ENCODE peak calls at places on chromosomes 16 and 17, in ten cellular contexts. M is body of pancreas, P is neural crest cell, Z is heart right ventricle, C is AG10803, S is tibial nerve, U is cardiac fibroblast, D is progenitor cell of endocrine pancreas, A is endothelial cell, Q is B cell. X is an unnamed sample.

GRCh38 chr17:10271004-10271620 is 72.7 kb upstream of the GAS7 start:
- DNase-seq in M (no peak), P (no peak), Z (no peak), C (peak), S (no peak), U (peak), D (no peak), A (no peak), Q (no peak), X (no peak)

GRCh38 chr17:83182620-83183063 is 103.2 kb downstream of the METRNL start:
- DNase-seq in M (no peak), P (no peak), Z (no peak), C (no peak), S (peak), U (no peak), D (no peak), A (no peak), Q (no peak), X (peak)

GRCh38 chr17:17840751-17841591 is 4.2 kb upstream of the SREBF1 start:
- DNase-seq in M (no peak), P (no peak), Z (no peak), C (peak), S (no peak), U (peak), D (no peak), A (peak), Q (no peak), X (no peak)

GRCh38 chr16:16096161-16096857 is 127.0 kb downstream of the ABCC6 start:
- DNase-seq in M (peak), P (no peak), Z (no peak), C (peak), S (no peak), U (peak), D (no peak), A (no peak), Q (no peak), X (no peak)

GRCh38 chr17:13702266-13702665 is 100.5 kb upstream of the HS3ST3A1 start:
- DNase-seq in M (no peak), P (no peak), Z (no peak), C (peak), S (no peak), U (peak), D (no peak), A (no peak), Q (no peak), X (no peak)

GRCh38 chr16:12793120-12793889 is 10.4 kb downstream of the CPPED1 start:
- DNase-seq in M (no peak), P (no peak), Z (no peak), C (no peak), S (no peak), U (no peak), D (no peak), A (no peak), Q (no peak), X (no peak)

GRCh38 chr16:85196976-85197375 is 84.7 kb upstream of the CIBAR2 start:
- DNase-seq in M (no peak), P (no peak), Z (no peak), C (no peak), S (no peak), U (no peak), D (no peak), A (no peak), Q (no peak), X (no peak)

GRCh38 chr16:26688699-26689098 is 378.0 kb upstream of the C16orf82 start:
- DNase-seq in M (no peak), P (no peak), Z (no peak), C (no peak), S (no peak), U (no peak), D (no peak), A (no peak), Q (no peak), X (no peak)

GRCh38 chr17:40707720-40708119 is 4.2 kb upstream of the KRT24 start:
- DNase-seq in M (peak), P (no peak), Z (peak), C (no peak), S (peak), U (peak), D (no peak), A (peak), Q (no peak), X (no peak)

GRCh38 chr17:37179893-37180292 is 195.9 kb upstream of the C17orf78 start:
- DNase-seq in M (no peak), P (no peak), Z (no peak), C (peak), S (no peak), U (peak), D (no peak), A (no peak), Q (no peak), X (no peak)

GRCh38 chr16:54522596-54522995 is 236.0 kb upstream of the IRX3 start:
- DNase-seq in M (no peak), P (no peak), Z (peak), C (no peak), S (no peak), U (peak), D (no peak), A (no peak), Q (no peak), X (no peak)

GRCh38 chr17:57980522-57980921 is 7.5 kb downstream of the VEZF1 start:
- DNase-seq in M (no peak), P (no peak), Z (no peak), C (no peak), S (no peak), U (no peak), D (no peak), A (no peak), Q (no peak), X (no peak)

GRCh38 chr16:87762620-87763019 is 3.2 kb downstream of the KLHDC4 start:
- DNase-seq in M (no peak), P (no peak), Z (no peak), C (no peak), S (no peak), U (no peak), D (no peak), A (no peak), Q (no peak), X (no peak)

GRCh38 chr16:85454171-85454883 is 158.8 kb upstream of the GSE1 start:
- DNase-seq in M (no peak), P (no peak), Z (no peak), C (no peak), S (no peak), U (no peak), D (no peak), A (no peak), Q (no peak), X (no peak)

GRCh38 chr17:62059394-62059793 is 5.7 kb downstream of the MED13 start:
- DNase-seq in M (no peak), P (no peak), Z (no peak), C (no peak), S (no peak), U (no peak), D (no peak), A (no peak), Q (no peak), X (no peak)

GRCh38 chr16:9362050-9362449 is 270.6 kb downstream of the HAPSTR1 start:
- DNase-seq in M (no peak), P (no peak), Z (no peak), C (no peak), S (no peak), U (no peak), D (no peak), A (no peak), Q (no peak), X (no peak)

GRCh38 chr16:56851671-56852400 is 13.2 kb upstream of the SLC12A3 start:
- DNase-seq in M (no peak), P (no peak), Z (no peak), C (peak), S (no peak), U (peak), D (no peak), A (no peak), Q (no peak), X (no peak)
- TF ChIP-seq CTCF in M (peak), P (peak), Z (no peak), C (peak), S (no peak), U (peak), D (peak), A (peak), Q (no peak), X (no peak)

GRCh38 chr16:80527297-80527696 is 13.5 kb upstream of the DYNLRB2 start:
- DNase-seq in M (no peak), P (no peak), Z (no peak), C (peak), S (no peak), U (peak), D (peak), A (peak), Q (no peak), X (no peak)
- TF ChIP-seq CTCF in M (no peak), P (peak), Z (no peak), C (peak), S (no peak), U (peak), D (peak), A (peak), Q (no peak), X (peak)

GRCh38 chr17:81711814-81712467 is at the start of gene SLC25A10:
- DNase-seq in M (peak), P (peak), Z (peak), C (peak), S (peak), U (peak), D (peak), A (peak), Q (peak), X (peak)

GRCh38 chr17:81710514-81711308 is 1.4 kb upstream of the SLC25A10 start:
- DNase-seq in M (peak), P (no peak), Z (no peak), C (peak), S (no peak), U (peak), D (no peak), A (no peak), Q (no peak), X (no peak)

GRCh38 chr17:81713004-81713555 is 996 bp downstream of the SLC25A10 start:
- DNase-seq in M (peak), P (peak), Z (no peak), C (no peak), S (no peak), U (no peak), D (no peak), A (no peak), Q (no peak), X (no peak)

GRCh38 chr17:81713556-81714411 is 1.7 kb downstream of the SLC25A10 start:
- DNase-seq in M (peak), P (peak), Z (no peak), C (no peak), S (no peak), U (no peak), D (no peak), A (no peak), Q (no peak), X (no peak)

DNA sequence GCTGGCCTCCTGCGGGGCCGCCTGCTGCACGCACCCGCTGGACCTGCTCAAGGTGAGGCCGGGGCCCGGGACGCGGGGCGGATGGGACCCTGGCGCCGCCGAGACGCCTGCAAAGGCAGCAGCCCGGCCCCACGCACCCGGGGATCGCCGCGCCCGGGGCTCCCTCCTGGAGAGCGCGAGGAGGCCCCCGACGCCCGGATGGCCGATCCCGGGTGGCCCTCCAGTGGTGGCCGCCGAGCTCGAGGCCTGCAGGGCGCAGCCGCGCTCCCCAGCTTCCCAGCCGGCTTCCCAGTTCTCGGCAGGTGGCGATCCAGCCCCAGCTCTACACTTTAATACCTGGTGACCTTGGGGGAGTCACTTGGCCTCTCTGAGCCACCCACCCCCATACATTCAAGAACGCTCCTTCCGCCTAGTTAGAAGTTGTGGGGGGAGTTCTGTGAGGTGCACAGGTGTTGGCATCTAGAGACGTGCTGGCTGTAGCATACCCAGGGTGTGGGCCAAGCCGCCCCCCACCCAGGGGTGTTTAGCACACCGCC is 452 bp downstream of the SLC25A10 start:
- DNase-seq in M (peak), P (peak), Z (no peak), C (peak), S (no peak), U (peak), D (peak), A (peak), Q (no peak), X (no peak)
- TF ChIP-seq CTCF in M (peak), P (peak), Z (peak), C (peak), S (no peak), U (no peak), D (peak), A (no peak), Q (no peak), X (no peak)

DNA sequence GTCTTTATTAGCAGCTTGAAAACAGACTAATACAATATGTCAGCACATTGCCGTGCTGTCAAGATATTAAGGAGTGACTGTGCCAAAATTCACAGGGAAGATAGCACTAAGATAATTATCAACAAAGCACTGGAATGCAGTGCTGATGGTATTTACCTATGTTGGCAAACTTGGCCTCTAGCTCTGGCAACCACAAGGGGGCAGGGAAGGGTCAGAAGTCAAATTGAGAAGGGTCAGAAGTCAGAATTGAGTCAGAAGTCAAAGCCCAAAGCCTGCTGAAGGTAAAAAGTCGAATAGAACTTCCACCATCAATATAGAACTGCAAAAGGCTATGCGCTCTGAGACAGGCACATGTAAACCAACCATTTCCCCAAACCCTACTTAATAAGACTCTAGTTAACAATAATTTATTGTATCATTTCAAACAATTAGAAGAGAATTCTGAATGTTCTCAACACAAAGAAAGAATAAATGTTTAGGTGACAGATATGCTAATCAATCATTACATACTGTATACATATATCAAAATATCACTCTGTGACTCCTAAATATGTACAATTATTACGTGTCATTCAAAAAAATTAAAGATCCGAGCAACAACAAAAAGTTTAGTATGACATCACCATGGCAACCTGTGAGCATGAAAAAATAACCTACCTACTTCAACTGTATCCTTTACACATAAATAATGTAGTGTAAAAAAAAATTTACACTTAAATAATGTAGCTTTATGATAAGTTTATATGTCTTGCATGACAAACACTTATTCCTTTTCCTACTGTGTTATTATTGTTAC is 916.1 kb downstream of the KCNJ2 start:
- DNase-seq in M (peak), P (peak), Z (no peak), C (peak), S (no peak), U (peak), D (peak), A (peak), Q (no peak), X (no peak)
- TF ChIP-seq CTCF in M (peak), P (peak), Z (no peak), C (peak), S (no peak), U (peak), D (peak), A (peak), Q (no peak), X (no peak)

DNA sequence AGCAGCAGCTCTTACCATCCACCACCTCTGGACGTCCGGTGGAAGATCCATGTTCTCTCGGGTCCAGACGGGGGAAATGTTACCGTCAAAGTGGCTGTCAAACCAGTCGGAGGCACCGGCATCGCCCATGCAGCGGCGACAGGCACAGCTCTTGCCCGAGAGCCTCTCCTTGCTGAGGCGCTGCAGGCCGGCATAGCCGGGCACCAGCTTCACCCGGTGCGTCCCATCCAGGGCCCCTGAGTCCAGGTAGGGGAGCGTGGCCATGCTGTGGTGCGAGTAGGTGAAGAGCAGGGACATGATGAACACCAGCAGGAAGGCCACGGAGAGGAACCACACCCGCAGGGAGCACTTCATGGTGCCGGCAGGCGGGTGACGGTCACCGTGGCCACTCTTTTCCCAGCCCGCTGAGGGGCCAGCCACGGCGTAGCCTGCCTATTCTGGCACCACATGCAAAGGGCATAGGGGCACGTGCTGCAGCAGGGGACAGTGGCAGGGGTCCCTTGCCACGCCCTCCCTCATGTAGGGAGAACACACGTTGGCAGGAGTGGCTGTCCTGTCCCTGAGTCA is 40.6 kb downstream of the ST3GAL2 start:
- DNase-seq in M (no peak), P (no peak), Z (no peak), C (no peak), S (no peak), U (no peak), D (no peak), A (no peak), Q (peak), X (no peak)
- TF ChIP-seq CTCF in M (no peak), P (no peak), Z (no peak), C (no peak), S (no peak), U (no peak), D (no peak), A (no peak), Q (no peak), X (no peak)

GRCh38 chr16:67101301-67101675 is 8.5 kb upstream of the PHAF1 start:
- DNase-seq in M (no peak), P (no peak), Z (no peak), C (peak), S (no peak), U (no peak), D (no peak), A (no peak), Q (no peak), X (no peak)

GRCh38 chr16:67098599-67098998 is 11.1 kb upstream of the PHAF1 start:
- DNase-seq in M (no peak), P (no peak), Z (no peak), C (no peak), S (no peak), U (no peak), D (no peak), A (no peak), Q (no peak), X (no peak)

GRCh38 chr16:67101683-67102082 is 8.1 kb upstream of the PHAF1 start:
- DNase-seq in M (no peak), P (no peak), Z (no peak), C (peak), S (no peak), U (no peak), D (no peak), A (no peak), Q (no peak), X (no peak)

GRCh38 chr16:67104061-67104460 is 5.7 kb upstream of the PHAF1 start:
- DNase-seq in M (peak), P (peak), Z (peak), C (peak), S (no peak), U (peak), D (no peak), A (peak), Q (no peak), X (no peak)

GRCh38 chr16:67100569-67101300 is 9.0 kb upstream of the PHAF1 start:
- DNase-seq in M (no peak), P (no peak), Z (no peak), C (no peak), S (no peak), U (peak), D (no peak), A (no peak), Q (no peak), X (no peak)
- TF ChIP-seq CTCF in M (no peak), P (peak), Z (no peak), C (peak), S (no peak), U (peak), D (peak), A (no peak), Q (no peak), X (no peak)

GRCh38 chr16:51550785-51551184 is 399.7 kb upstream of the SALL1 start:
- DNase-seq in M (no peak), P (no peak), Z (no peak), C (no peak), S (no peak), U (no peak), D (no peak), A (no peak), Q (no peak), X (no peak)

GRCh38 chr16:51556694-51557327 is 405.7 kb upstream of the SALL1 start:
- DNase-seq in M (no peak), P (no peak), Z (no peak), C (peak), S (no peak), U (peak), D (no peak), A (no peak), Q (no peak), X (no peak)

GRCh38 chr16:51553910-51554309 is 402.8 kb upstream of the SALL1 start:
- DNase-seq in M (no peak), P (no peak), Z (no peak), C (no peak), S (no peak), U (no peak), D (no peak), A (no peak), Q (no peak), X (no peak)

GRCh38 chr16:51549836-51550235 is 398.8 kb upstream of the SALL1 start:
- DNase-seq in M (no peak), P (no peak), Z (no peak), C (peak), S (no peak), U (peak), D (no peak), A (no peak), Q (no peak), X (no peak)

DNA sequence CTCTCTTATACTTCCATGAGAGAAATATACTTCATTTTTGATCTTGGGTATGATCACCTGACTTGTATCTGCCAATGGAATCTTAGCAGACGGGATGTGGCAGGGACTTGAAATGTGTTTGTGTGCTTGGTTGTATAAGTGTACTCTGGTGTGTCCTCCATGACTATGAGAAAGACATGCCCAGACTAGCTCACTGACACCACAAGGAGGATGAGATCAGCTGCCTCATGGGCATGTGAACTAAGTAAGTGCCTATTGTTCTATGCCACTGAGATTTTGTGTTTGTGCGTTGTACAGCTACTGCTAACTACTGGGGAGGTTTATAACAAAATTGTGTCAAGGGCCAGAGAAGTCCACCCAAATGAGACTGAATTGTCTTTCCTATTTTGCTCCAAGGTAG is 402.2 kb upstream of the SALL1 start:
- DNase-seq in M (no peak), P (no peak), Z (no peak), C (no peak), S (no peak), U (no peak), D (no peak), A (no peak), Q (no peak), X (no peak)
- TF ChIP-seq CTCF in M (no peak), P (no peak), Z (no peak), C (no peak), S (no peak), U (no peak), D (no peak), A (no peak), Q (no peak), X (no peak)

GRCh38 chr17:29682054-29682453 is 59.3 kb upstream of the CORO6 start:
- DNase-seq in M (no peak), P (no peak), Z (no peak), C (no peak), S (no peak), U (no peak), D (no peak), A (no peak), Q (no peak), X (no peak)
- TF ChIP-seq CTCF in M (no peak), P (no peak), Z (no peak), C (peak), S (no peak), U (no peak), D (no peak), A (no peak), Q (peak), X (no peak)

DNA sequence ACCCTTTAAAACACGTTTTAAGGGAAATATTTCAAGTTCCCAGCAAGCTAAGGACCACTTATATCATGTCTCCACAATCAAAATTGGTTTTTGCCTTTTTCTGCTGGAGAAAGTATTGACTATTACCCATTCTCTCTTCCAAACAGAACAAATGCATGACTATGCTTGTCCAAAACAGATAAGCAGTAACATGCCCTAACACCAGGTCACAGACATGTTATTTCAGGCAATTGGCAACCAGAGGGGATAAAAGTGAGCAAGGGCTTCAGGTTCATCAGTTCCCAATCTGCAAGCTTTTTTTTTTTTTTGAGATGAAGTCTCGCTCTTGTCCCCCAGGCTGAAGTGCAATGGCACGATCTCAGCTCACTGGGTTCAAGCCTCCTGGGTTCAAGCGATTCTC is 15.0 kb downstream of the SKA2 start:
- DNase-seq in M (no peak), P (no peak), Z (no peak), C (no peak), S (no peak), U (no peak), D (no peak), A (no peak), Q (no peak), X (no peak)
- TF ChIP-seq CTCF in M (no peak), P (no peak), Z (no peak), C (no peak), S (no peak), U (no peak), D (no peak), A (no peak), Q (no peak), X (no peak)